ENCODE peak calls at places on chromosomes 13 and 19, in four cellular contexts. One of them, this sample, is unnamed.

GRCh38 chr13:84405286-84405685 is 523.0 kb upstream of the SLITRK1 start:
- DNase-seq in nephron progenitor cell: no peak
- DNase-seq in OCI-LY7: no peak
- DNase-seq in HFFc6: peak
- DNase-seq in this sample: no peak

GRCh38 chr19:4971424-4971793 is 2.5 kb downstream of the KDM4B start:
- DNase-seq in nephron progenitor cell: peak
- DNase-seq in OCI-LY7: peak
- DNase-seq in HFFc6: no peak
- DNase-seq in this sample: no peak

GRCh38 chr19:41754596-41754995 is 734 bp upstream of the CEACAM6 start:
- DNase-seq in nephron progenitor cell: no peak
- DNase-seq in OCI-LY7: no peak
- DNase-seq in HFFc6: no peak
- DNase-seq in this sample: no peak

GRCh38 chr13:64057372-64058020 is 2641.8 kb upstream of the PCDH20 start:
- DNase-seq in nephron progenitor cell: no peak
- DNase-seq in OCI-LY7: no peak
- DNase-seq in HFFc6: no peak
- DNase-seq in this sample: no peak

GRCh38 chr19:27779953-27780352 is 1433.0 kb downstream of the UQCRFS1 start:
- DNase-seq in nephron progenitor cell: no peak
- DNase-seq in OCI-LY7: peak
- DNase-seq in HFFc6: no peak
- DNase-seq in this sample: no peak

GRCh38 chr13:50810998-50811397 is 32.5 kb downstream of the DLEU7 start:
- DNase-seq in nephron progenitor cell: no peak
- DNase-seq in OCI-LY7: peak
- DNase-seq in HFFc6: no peak
- DNase-seq in this sample: no peak

GRCh38 chr19:22422220-22422619 is at the start of gene ZNF98:
- DNase-seq in nephron progenitor cell: no peak
- DNase-seq in OCI-LY7: no peak
- DNase-seq in HFFc6: no peak
- DNase-seq in this sample: no peak

GRCh38 chr13:27607125-27607524 is 13.2 kb downstream of the LNX2 start:
- DNase-seq in nephron progenitor cell: no peak
- DNase-seq in OCI-LY7: no peak
- DNase-seq in HFFc6: peak
- DNase-seq in this sample: no peak

GRCh38 chr19:7395360-7395781 is 46.6 kb downstream of the ARHGEF18 start:
- DNase-seq in nephron progenitor cell: peak
- DNase-seq in OCI-LY7: no peak
- DNase-seq in HFFc6: peak
- DNase-seq in this sample: no peak

GRCh38 chr13:26254583-26255102 is 714 bp downstream of the CDK8 start:
- DNase-seq in nephron progenitor cell: peak
- DNase-seq in OCI-LY7: peak
- DNase-seq in HFFc6: peak
- DNase-seq in this sample: peak

GRCh38 chr13:29859971-29860370 is 9.6 kb upstream of the UBL3 start:
- DNase-seq in nephron progenitor cell: no peak
- DNase-seq in OCI-LY7: no peak
- DNase-seq in HFFc6: peak
- DNase-seq in this sample: no peak

GRCh38 chr19:39372941-39373340 is 18.0 kb downstream of the PAF1 start:
- DNase-seq in nephron progenitor cell: no peak
- DNase-seq in OCI-LY7: no peak
- DNase-seq in HFFc6: no peak
- DNase-seq in this sample: no peak

GRCh38 chr13:90999401-90999800 is 348.1 kb upstream of the MIR17HG start:
- DNase-seq in nephron progenitor cell: no peak
- DNase-seq in OCI-LY7: no peak
- DNase-seq in HFFc6: no peak
- DNase-seq in this sample: no peak

GRCh38 chr13:28136916-28137315 is 1.4 kb upstream of the PAN3 start:
- DNase-seq in nephron progenitor cell: no peak
- DNase-seq in OCI-LY7: peak
- DNase-seq in HFFc6: no peak
- DNase-seq in this sample: no peak

GRCh38 chr19:46393456-46394397 is 19.6 kb downstream of the CCDC8 start:
- DNase-seq in nephron progenitor cell: no peak
- DNase-seq in OCI-LY7: no peak
- DNase-seq in HFFc6: no peak
- DNase-seq in this sample: no peak

GRCh38 chr13:31627097-31627496 is 112.2 kb upstream of the RXFP2 start:
- DNase-seq in nephron progenitor cell: no peak
- DNase-seq in OCI-LY7: no peak
- DNase-seq in HFFc6: peak
- DNase-seq in this sample: no peak

GRCh38 chr19:295687-296370 is 4.6 kb upstream of the PLPP2 start:
- DNase-seq in nephron progenitor cell: no peak
- DNase-seq in OCI-LY7: no peak
- DNase-seq in HFFc6: no peak
- DNase-seq in this sample: no peak

GRCh38 chr13:40780822-40781401 is 8.5 kb upstream of the SLC25A15 start:
- DNase-seq in nephron progenitor cell: no peak
- DNase-seq in OCI-LY7: peak
- DNase-seq in HFFc6: no peak
- DNase-seq in this sample: no peak

GRCh38 chr13:96817336-96817941 is 176.8 kb downstream of the OXGR1 start:
- DNase-seq in nephron progenitor cell: no peak
- DNase-seq in OCI-LY7: peak
- DNase-seq in HFFc6: no peak
- DNase-seq in this sample: no peak

GRCh38 chr19:3463039-3463958 is 17.0 kb downstream of the SMIM24 start:
- DNase-seq in nephron progenitor cell: peak
- DNase-seq in OCI-LY7: no peak
- DNase-seq in HFFc6: no peak
- DNase-seq in this sample: no peak

GRCh38 chr19:45450042-45450380 is 17.8 kb upstream of the FOSB start:
- DNase-seq in nephron progenitor cell: no peak
- DNase-seq in OCI-LY7: no peak
- DNase-seq in HFFc6: no peak
- DNase-seq in this sample: no peak

GRCh38 chr13:50576156-50576555 is 267.3 kb downstream of the DLEU7 start:
- DNase-seq in nephron progenitor cell: no peak
- DNase-seq in OCI-LY7: no peak
- DNase-seq in HFFc6: no peak
- DNase-seq in this sample: no peak

GRCh38 chr19:10193666-10194499 is 870 bp downstream of the DNMT1 start:
- DNase-seq in nephron progenitor cell: no peak
- DNase-seq in OCI-LY7: peak
- DNase-seq in HFFc6: peak
- DNase-seq in this sample: no peak

GRCh38 chr19:36259211-36259610 is 44.3 kb downstream of the ZNF146 start:
- DNase-seq in nephron progenitor cell: no peak
- DNase-seq in OCI-LY7: no peak
- DNase-seq in HFFc6: no peak
- DNase-seq in this sample: no peak

GRCh38 chr19:8194528-8195275 is 14.5 kb upstream of the CERS4 start:
- DNase-seq in nephron progenitor cell: no peak
- DNase-seq in OCI-LY7: peak
- DNase-seq in HFFc6: no peak
- DNase-seq in this sample: peak

GRCh38 chr19:2495130-2495641 is 19.3 kb downstream of the GADD45B start:
- DNase-seq in nephron progenitor cell: no peak
- DNase-seq in OCI-LY7: no peak
- DNase-seq in HFFc6: peak
- DNase-seq in this sample: no peak

GRCh38 chr13:59038824-59039223 is 1124.9 kb downstream of the DIAPH3 start:
- DNase-seq in nephron progenitor cell: no peak
- DNase-seq in OCI-LY7: no peak
- DNase-seq in HFFc6: no peak
- DNase-seq in this sample: no peak

GRCh38 chr19:2221250-2221831 is 14.8 kb downstream of the PLEKHJ1 start:
- DNase-seq in nephron progenitor cell: no peak
- DNase-seq in OCI-LY7: no peak
- DNase-seq in HFFc6: no peak
- DNase-seq in this sample: no peak

GRCh38 chr13:61413572-61413971 is 2.1 kb downstream of the PCDH20 start:
- DNase-seq in nephron progenitor cell: peak
- DNase-seq in OCI-LY7: no peak
- DNase-seq in HFFc6: no peak
- DNase-seq in this sample: no peak

GRCh38 chr13:44810067-44810840 is 179.0 kb downstream of the NUFIP1 start:
- DNase-seq in nephron progenitor cell: no peak
- DNase-seq in OCI-LY7: no peak
- DNase-seq in HFFc6: no peak
- DNase-seq in this sample: no peak

GRCh38 chr13:71483733-71484132 is 383.3 kb downstream of the DACH1 start:
- DNase-seq in nephron progenitor cell: no peak
- DNase-seq in OCI-LY7: no peak
- DNase-seq in HFFc6: no peak
- DNase-seq in this sample: no peak

DNA sequence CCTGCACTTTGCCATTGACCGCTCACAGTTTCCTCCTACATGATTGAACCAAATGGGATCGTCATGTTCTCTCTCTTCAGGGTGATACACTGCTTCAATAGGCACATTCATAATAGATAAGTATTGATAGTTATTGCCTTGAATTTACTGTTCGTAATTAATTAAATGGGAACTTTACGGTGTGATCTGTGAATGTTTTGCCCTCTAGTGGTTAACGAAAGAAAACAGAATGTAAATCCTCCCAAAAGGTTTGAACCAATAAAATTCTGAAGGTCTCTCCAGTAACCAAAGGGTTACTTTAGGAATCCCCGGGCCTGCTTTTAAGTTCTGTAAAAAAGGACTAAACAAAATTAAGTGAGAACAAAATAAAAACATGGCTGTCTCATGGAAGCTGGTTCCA is 389.3 kb downstream of the DACH1 start:
- DNase-seq in nephron progenitor cell: no peak
- DNase-seq in OCI-LY7: no peak
- DNase-seq in HFFc6: no peak
- DNase-seq in this sample: no peak
- TF ChIP-seq CTCF in nephron progenitor cell: peak
- TF ChIP-seq CTCF in OCI-LY7: peak
- TF ChIP-seq CTCF in HFFc6: peak
- TF ChIP-seq CTCF in this sample: no peak

GRCh38 chr13:47372742-47373141 is 475.9 kb upstream of the HTR2A start:
- DNase-seq in nephron progenitor cell: no peak
- DNase-seq in OCI-LY7: no peak
- DNase-seq in HFFc6: no peak
- DNase-seq in this sample: no peak

DNA sequence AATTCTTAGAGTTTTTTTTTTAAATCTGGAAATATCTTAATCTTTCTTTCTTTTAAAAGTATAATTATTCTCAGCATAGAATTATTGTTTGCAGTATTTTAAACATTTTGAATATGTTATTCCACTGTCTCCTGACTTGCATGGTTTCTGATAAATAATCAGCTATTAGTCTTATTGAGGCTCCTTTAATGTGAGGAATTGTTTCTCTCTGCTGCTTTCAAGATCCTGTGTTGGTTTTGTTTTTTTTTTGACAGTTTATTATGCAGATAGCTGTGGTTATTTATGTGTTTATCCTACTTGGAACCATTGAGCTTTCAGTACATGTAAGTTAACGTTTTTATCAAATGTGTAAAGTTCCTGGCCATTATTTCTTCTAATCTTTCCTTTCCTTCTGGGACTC is 477.9 kb upstream of the HTR2A start:
- DNase-seq in nephron progenitor cell: no peak
- DNase-seq in OCI-LY7: no peak
- DNase-seq in HFFc6: no peak
- DNase-seq in this sample: no peak
- TF ChIP-seq CTCF in nephron progenitor cell: no peak
- TF ChIP-seq CTCF in OCI-LY7: no peak
- TF ChIP-seq CTCF in HFFc6: no peak
- TF ChIP-seq CTCF in this sample: no peak

GRCh38 chr13:110109140-110109783 is 197.7 kb downstream of the COL4A1 start:
- DNase-seq in nephron progenitor cell: no peak
- DNase-seq in OCI-LY7: no peak
- DNase-seq in HFFc6: no peak
- DNase-seq in this sample: no peak

GRCh38 chr13:110107568-110108347 is 199.2 kb downstream of the COL4A1 start:
- DNase-seq in nephron progenitor cell: no peak
- DNase-seq in OCI-LY7: no peak
- DNase-seq in HFFc6: no peak
- DNase-seq in this sample: no peak

GRCh38 chr13:110109910-110110309 is 197.0 kb downstream of the COL4A1 start:
- DNase-seq in nephron progenitor cell: no peak
- DNase-seq in OCI-LY7: no peak
- DNase-seq in HFFc6: peak
- DNase-seq in this sample: no peak

GRCh38 chr13:110106726-110107125 is 200.2 kb downstream of the COL4A1 start:
- DNase-seq in nephron progenitor cell: no peak
- DNase-seq in OCI-LY7: no peak
- DNase-seq in HFFc6: no peak
- DNase-seq in this sample: no peak

GRCh38 chr13:110108348-110109139 is 198.4 kb downstream of the COL4A1 start:
- DNase-seq in nephron progenitor cell: peak
- DNase-seq in OCI-LY7: no peak
- DNase-seq in HFFc6: peak
- DNase-seq in this sample: no peak
- TF ChIP-seq CTCF in nephron progenitor cell: peak
- TF ChIP-seq CTCF in OCI-LY7: no peak
- TF ChIP-seq CTCF in HFFc6: peak
- TF ChIP-seq CTCF in this sample: no peak

GRCh38 chr13:60226507-60226906 is 62.8 kb upstream of the DIAPH3 start:
- DNase-seq in nephron progenitor cell: peak
- DNase-seq in OCI-LY7: peak
- DNase-seq in HFFc6: peak
- DNase-seq in this sample: no peak
- TF ChIP-seq CTCF in nephron progenitor cell: peak
- TF ChIP-seq CTCF in OCI-LY7: peak
- TF ChIP-seq CTCF in HFFc6: peak
- TF ChIP-seq CTCF in this sample: no peak

DNA sequence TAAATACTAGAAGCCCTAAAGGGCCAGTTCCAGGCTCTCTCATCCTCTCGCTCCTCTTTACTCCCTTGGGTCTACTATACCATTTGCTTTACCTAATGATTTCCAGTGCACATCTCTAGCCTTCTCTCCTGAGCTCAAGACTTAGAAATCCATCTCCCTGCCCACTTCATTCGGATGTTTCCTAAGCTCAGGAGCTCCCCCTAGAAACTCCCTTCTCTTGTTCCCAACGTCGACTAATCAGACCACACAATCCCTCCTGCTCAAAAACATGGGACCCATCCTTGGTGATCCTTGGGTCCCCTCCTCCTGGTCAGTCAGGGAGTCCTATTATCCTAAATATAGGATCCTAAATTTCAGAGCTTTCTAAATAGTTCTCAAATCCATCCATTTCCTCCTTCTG is 21.1 kb upstream of the STK24 start:
- DNase-seq in nephron progenitor cell: no peak
- DNase-seq in OCI-LY7: no peak
- DNase-seq in HFFc6: no peak
- DNase-seq in this sample: no peak
- TF ChIP-seq CTCF in nephron progenitor cell: no peak
- TF ChIP-seq CTCF in OCI-LY7: no peak
- TF ChIP-seq CTCF in HFFc6: peak
- TF ChIP-seq CTCF in this sample: no peak

GRCh38 chr19:49817964-49818690 is at the start of gene MED25:
- DNase-seq in nephron progenitor cell: peak
- DNase-seq in OCI-LY7: peak
- DNase-seq in HFFc6: peak
- DNase-seq in this sample: peak
- TF ChIP-seq CTCF in nephron progenitor cell: no peak
- TF ChIP-seq CTCF in OCI-LY7: no peak
- TF ChIP-seq CTCF in HFFc6: peak
- TF ChIP-seq CTCF in this sample: peak